ENCODE peak calls at places on chromosomes 13 and 19, in five cellular contexts. H is CD4-positive, alpha-beta memory T cell; M is stimulated activated CD8-positive, alpha-beta memory T cell treated with anti-CD3 and anti-CD28 coated beads, Interleukin-7, amount 100 ng/mL, for 1 hour; E is transverse colon; O is RCC 7860. Y is an unnamed sample.

GRCh38 chr13:113904411-113904810 is 40.5 kb upstream of the GAS6 start:
- DNase-seq in O (peak), H (no peak), M (no peak), E (peak), Y (no peak)

GRCh38 chr13:46197299-46197975 is 14.3 kb upstream of the LRRC63 start:
- DNase-seq in E (no peak), H (no peak), M (no peak), O (no peak), Y (peak)

GRCh38 chr19:33497778-33498175 is 23.8 kb downstream of the PEPD start:
- DNase-seq in M (no peak), O (no peak), H (no peak), E (no peak), Y (no peak)

GRCh38 chr19:5130371-5131030 is 161.6 kb downstream of the KDM4B start:
- DNase-seq in M (peak), E (peak), H (peak), O (no peak), Y (no peak)

GRCh38 chr13:25756916-25757315 is 294.9 kb downstream of the SHISA2 start:
- DNase-seq in O (no peak), M (no peak), E (no peak), H (no peak), Y (no peak)

GRCh38 chr19:4633140-4633967 is 6.0 kb upstream of the TNFAIP8L1 start:
- DNase-seq in H (no peak), O (peak), M (no peak), E (peak), Y (peak)

GRCh38 chr13:99446242-99446641 is 55.0 kb upstream of the TM9SF2 start:
- DNase-seq in E (no peak), O (no peak), M (no peak), H (no peak), Y (no peak)

GRCh38 chr19:4124638-4125037 is 716 bp upstream of the MAP2K2 start:
- DNase-seq in H (no peak), O (no peak), M (no peak), E (no peak), Y (no peak)

GRCh38 chr19:53771133-53771532 is 53.0 kb downstream of the NLRP12 start:
- DNase-seq in M (no peak), O (no peak), H (no peak), E (no peak), Y (no peak)

GRCh38 chr13:66341038-66341437 is 889.1 kb downstream of the PCDH9 start:
- DNase-seq in E (no peak), O (no peak), H (no peak), M (no peak), Y (no peak)

GRCh38 chr13:77715233-77715891 is 17.9 kb downstream of the SLAIN1 start:
- DNase-seq in O (no peak), E (no peak), H (no peak), M (no peak), Y (no peak)

GRCh38 chr19:2986951-2987491 is 9.7 kb downstream of the TLE6 start:
- DNase-seq in O (no peak), H (no peak), M (no peak), E (no peak), Y (no peak)

GRCh38 chr19:38079926-38080380 is 144.1 kb downstream of the DPF1 start:
- DNase-seq in E (no peak), H (no peak), O (peak), M (no peak), Y (no peak)

GRCh38 chr19:10295305-10295846 is 5.6 kb downstream of the ICAM5 start:
- DNase-seq in E (peak), H (peak), M (no peak), O (no peak), Y (no peak)

GRCh38 chr19:28406966-28407365 is 806.0 kb downstream of the UQCRFS1 start:
- DNase-seq in O (no peak), H (no peak), E (no peak), M (no peak), Y (no peak)

GRCh38 chr19:14063100-14063499 is 1.2 kb upstream of the PALM3 start:
- DNase-seq in O (no peak), H (no peak), E (no peak), M (no peak), Y (no peak)

GRCh38 chr19:56671613-56671994 is at the start of gene ZNF835:
- DNase-seq in M (peak), H (peak), E (peak), O (no peak), Y (peak)

GRCh38 chr19:19372656-19373416 is 32.6 kb upstream of the GATAD2A start:
- DNase-seq in O (no peak), M (no peak), H (peak), E (peak), Y (peak)

GRCh38 chr19:16075430-16076153 is 703 bp upstream of the TPM4 start:
- DNase-seq in O (no peak), H (peak), E (peak), M (no peak), Y (no peak)

GRCh38 chr19:13074378-13074777 is 28.3 kb downstream of the LYL1 start:
- DNase-seq in M (no peak), E (no peak), O (no peak), H (no peak), Y (no peak)

GRCh38 chr13:95494082-95494681 is 58.3 kb upstream of the CLDN10 start:
- DNase-seq in M (no peak), E (no peak), H (no peak), O (peak), Y (peak)

GRCh38 chr19:47719047-47719885 is 6.0 kb downstream of the EHD2 start:
- DNase-seq in H (no peak), E (peak), M (no peak), O (peak), Y (no peak)

GRCh38 chr19:7833225-7834156 is 3.5 kb downstream of the EVI5L start:
- DNase-seq in O (no peak), E (peak), M (no peak), H (no peak), Y (no peak)

GRCh38 chr13:97372929-97373328 is 61.0 kb upstream of the RAP2A start:
- DNase-seq in M (no peak), E (no peak), O (no peak), H (no peak), Y (no peak)

GRCh38 chr13:20964904-20965303 is 62.4 kb upstream of the XPO4 start:
- DNase-seq in O (peak), M (no peak), E (no peak), H (no peak), Y (no peak)

GRCh38 chr19:29546583-29547190 is 20.9 kb downstream of the VSTM2B start:
- DNase-seq in H (no peak), E (no peak), O (no peak), M (no peak), Y (no peak)

Y was measured in KG1.